ENCODE peak calls at places on chromosomes 2 and 18, in ten cellular contexts. One of them, this sample, is unnamed.

GRCh38 chr2:231068525-231069222 is 12.0 kb downstream of the PSMD1 start:
- DNase-seq in EH: peak; percentile 59
- DNase-seq in activated T-helper 1 cell treated with anti-CD3 and anti-CD28 coated beads, Interleukin-2, amount 50 U/mL, for 16 hours: no peak
- DNase-seq in Karpas-422: no peak
- DNase-seq in lower lobe of right lung: no peak
- DNase-seq in A549: peak; percentile 61
- DNase-seq in GM06990: no peak
- DNase-seq in Daoy: peak; percentile 38
- DNase-seq in NCI-H510A treated with DMSO at 0.1 percent for 48 hours: no peak
- DNase-seq in psoas muscle: no peak
- DNase-seq in this sample: peak; percentile 52

GRCh38 chr2:16437189-16437588 is 228.4 kb downstream of the CYRIA start:
- DNase-seq in EH: no peak
- DNase-seq in activated T-helper 1 cell treated with anti-CD3 and anti-CD28 coated beads, Interleukin-2, amount 50 U/mL, for 16 hours: no peak
- DNase-seq in Karpas-422: no peak
- DNase-seq in lower lobe of right lung: no peak
- DNase-seq in A549: no peak
- DNase-seq in GM06990: no peak
- DNase-seq in Daoy: no peak
- DNase-seq in NCI-H510A treated with DMSO at 0.1 percent for 48 hours: no peak
- DNase-seq in psoas muscle: no peak
- DNase-seq in this sample: no peak

GRCh38 chr2:46645681-46646162 is 166.4 kb downstream of the TMEM247 start:
- DNase-seq in EH: peak; percentile 96
- DNase-seq in activated T-helper 1 cell treated with anti-CD3 and anti-CD28 coated beads, Interleukin-2, amount 50 U/mL, for 16 hours: no peak
- DNase-seq in Karpas-422: no peak
- DNase-seq in lower lobe of right lung: no peak
- DNase-seq in A549: no peak
- DNase-seq in GM06990: no peak
- DNase-seq in Daoy: no peak
- DNase-seq in NCI-H510A treated with DMSO at 0.1 percent for 48 hours: peak; percentile 60
- DNase-seq in psoas muscle: no peak
- DNase-seq in this sample: no peak

GRCh38 chr2:98346259-98347236 is at the start of gene CNGA3:
- DNase-seq in EH: peak; percentile 34
- DNase-seq in activated T-helper 1 cell treated with anti-CD3 and anti-CD28 coated beads, Interleukin-2, amount 50 U/mL, for 16 hours: no peak
- DNase-seq in Karpas-422: no peak
- DNase-seq in lower lobe of right lung: no peak
- DNase-seq in A549: no peak
- DNase-seq in GM06990: no peak
- DNase-seq in Daoy: peak; percentile 53
- DNase-seq in NCI-H510A treated with DMSO at 0.1 percent for 48 hours: no peak
- DNase-seq in psoas muscle: peak; percentile 45
- DNase-seq in this sample: no peak

GRCh38 chr18:48769006-48769646 is 181.6 kb downstream of the SMAD7 start:
- DNase-seq in EH: no peak
- DNase-seq in activated T-helper 1 cell treated with anti-CD3 and anti-CD28 coated beads, Interleukin-2, amount 50 U/mL, for 16 hours: no peak
- DNase-seq in Karpas-422: no peak
- DNase-seq in lower lobe of right lung: no peak
- DNase-seq in A549: no peak
- DNase-seq in GM06990: no peak
- DNase-seq in Daoy: no peak
- DNase-seq in NCI-H510A treated with DMSO at 0.1 percent for 48 hours: no peak
- DNase-seq in psoas muscle: peak; percentile 34
- DNase-seq in this sample: no peak

GRCh38 chr18:51070545-51070944 is 40.5 kb downstream of the SMAD4 start:
- DNase-seq in EH: peak; percentile 92
- DNase-seq in activated T-helper 1 cell treated with anti-CD3 and anti-CD28 coated beads, Interleukin-2, amount 50 U/mL, for 16 hours: no peak
- DNase-seq in Karpas-422: no peak
- DNase-seq in lower lobe of right lung: no peak
- DNase-seq in A549: no peak
- DNase-seq in GM06990: no peak
- DNase-seq in Daoy: peak; percentile 54
- DNase-seq in NCI-H510A treated with DMSO at 0.1 percent for 48 hours: no peak
- DNase-seq in psoas muscle: no peak
- DNase-seq in this sample: peak; percentile 13

GRCh38 chr2:189267491-189267890 is 87.9 kb upstream of the COL5A2 start:
- DNase-seq in EH: peak; percentile 53
- DNase-seq in activated T-helper 1 cell treated with anti-CD3 and anti-CD28 coated beads, Interleukin-2, amount 50 U/mL, for 16 hours: no peak
- DNase-seq in Karpas-422: no peak
- DNase-seq in lower lobe of right lung: no peak
- DNase-seq in A549: no peak
- DNase-seq in GM06990: no peak
- DNase-seq in Daoy: no peak
- DNase-seq in NCI-H510A treated with DMSO at 0.1 percent for 48 hours: no peak
- DNase-seq in psoas muscle: no peak
- DNase-seq in this sample: no peak

GRCh38 chr2:184053326-184053725 is 545.0 kb upstream of the ZNF804A start:
- DNase-seq in EH: no peak
- DNase-seq in activated T-helper 1 cell treated with anti-CD3 and anti-CD28 coated beads, Interleukin-2, amount 50 U/mL, for 16 hours: no peak
- DNase-seq in Karpas-422: no peak
- DNase-seq in lower lobe of right lung: no peak
- DNase-seq in A549: no peak
- DNase-seq in GM06990: no peak
- DNase-seq in Daoy: no peak
- DNase-seq in NCI-H510A treated with DMSO at 0.1 percent for 48 hours: peak; percentile 70
- DNase-seq in psoas muscle: no peak
- DNase-seq in this sample: no peak

GRCh38 chr2:132446460-132446859 is 29.9 kb downstream of the GPR39 start:
- DNase-seq in EH: peak; percentile 17
- DNase-seq in activated T-helper 1 cell treated with anti-CD3 and anti-CD28 coated beads, Interleukin-2, amount 50 U/mL, for 16 hours: no peak
- DNase-seq in Karpas-422: no peak
- DNase-seq in lower lobe of right lung: no peak
- DNase-seq in A549: no peak
- DNase-seq in GM06990: no peak
- DNase-seq in Daoy: no peak
- DNase-seq in NCI-H510A treated with DMSO at 0.1 percent for 48 hours: no peak
- DNase-seq in psoas muscle: no peak
- DNase-seq in this sample: no peak

GRCh38 chr18:58118510-58118909 is 74.5 kb downstream of the NEDD4L start:
- DNase-seq in EH: no peak
- DNase-seq in activated T-helper 1 cell treated with anti-CD3 and anti-CD28 coated beads, Interleukin-2, amount 50 U/mL, for 16 hours: no peak
- DNase-seq in Karpas-422: no peak
- DNase-seq in lower lobe of right lung: no peak
- DNase-seq in A549: no peak
- DNase-seq in GM06990: no peak
- DNase-seq in Daoy: no peak
- DNase-seq in NCI-H510A treated with DMSO at 0.1 percent for 48 hours: no peak
- DNase-seq in psoas muscle: no peak
- DNase-seq in this sample: no peak

GRCh38 chr18:59744271-59744721 is 47.1 kb upstream of the CCBE1 start:
- DNase-seq in EH: peak; percentile 98
- DNase-seq in activated T-helper 1 cell treated with anti-CD3 and anti-CD28 coated beads, Interleukin-2, amount 50 U/mL, for 16 hours: no peak
- DNase-seq in Karpas-422: no peak
- DNase-seq in lower lobe of right lung: no peak
- DNase-seq in A549: no peak
- DNase-seq in GM06990: no peak
- DNase-seq in Daoy: peak; percentile 63
- DNase-seq in NCI-H510A treated with DMSO at 0.1 percent for 48 hours: no peak
- DNase-seq in psoas muscle: no peak
- DNase-seq in this sample: peak; percentile 65

GRCh38 chr2:46781468-46782189 is 134.0 kb downstream of the MCFD2 start:
- DNase-seq in EH: peak; percentile 12
- DNase-seq in activated T-helper 1 cell treated with anti-CD3 and anti-CD28 coated beads, Interleukin-2, amount 50 U/mL, for 16 hours: no peak
- DNase-seq in Karpas-422: no peak
- DNase-seq in lower lobe of right lung: no peak
- DNase-seq in A549: no peak
- DNase-seq in GM06990: no peak
- DNase-seq in Daoy: no peak
- DNase-seq in NCI-H510A treated with DMSO at 0.1 percent for 48 hours: no peak
- DNase-seq in psoas muscle: no peak
- DNase-seq in this sample: no peak

GRCh38 chr2:239880396-239880795 is 144.7 kb downstream of the NDUFA10 start:
- DNase-seq in EH: no peak
- DNase-seq in activated T-helper 1 cell treated with anti-CD3 and anti-CD28 coated beads, Interleukin-2, amount 50 U/mL, for 16 hours: no peak
- DNase-seq in Karpas-422: peak; percentile 4
- DNase-seq in lower lobe of right lung: no peak
- DNase-seq in A549: no peak
- DNase-seq in GM06990: no peak
- DNase-seq in Daoy: no peak
- DNase-seq in NCI-H510A treated with DMSO at 0.1 percent for 48 hours: no peak
- DNase-seq in psoas muscle: no peak
- DNase-seq in this sample: no peak

GRCh38 chr2:36770542-36771287 is 74.2 kb downstream of the VIT start:
- DNase-seq in EH: peak; percentile 61
- DNase-seq in activated T-helper 1 cell treated with anti-CD3 and anti-CD28 coated beads, Interleukin-2, amount 50 U/mL, for 16 hours: no peak
- DNase-seq in Karpas-422: peak; percentile 85
- DNase-seq in lower lobe of right lung: peak; percentile 57
- DNase-seq in A549: peak; percentile 74
- DNase-seq in GM06990: no peak
- DNase-seq in Daoy: peak; percentile 76
- DNase-seq in NCI-H510A treated with DMSO at 0.1 percent for 48 hours: peak; percentile 15
- DNase-seq in psoas muscle: peak; percentile 55
- DNase-seq in this sample: peak; percentile 61

GRCh38 chr18:67862069-67862468 is 345.5 kb upstream of the DSEL start:
- DNase-seq in EH: peak; percentile 67
- DNase-seq in activated T-helper 1 cell treated with anti-CD3 and anti-CD28 coated beads, Interleukin-2, amount 50 U/mL, for 16 hours: no peak
- DNase-seq in Karpas-422: no peak
- DNase-seq in lower lobe of right lung: no peak
- DNase-seq in A549: no peak
- DNase-seq in GM06990: no peak
- DNase-seq in Daoy: no peak
- DNase-seq in NCI-H510A treated with DMSO at 0.1 percent for 48 hours: no peak
- DNase-seq in psoas muscle: no peak
- DNase-seq in this sample: no peak

GRCh38 chr2:179069685-179070084 is 19.7 kb upstream of the CCDC141 start:
- DNase-seq in EH: no peak
- DNase-seq in activated T-helper 1 cell treated with anti-CD3 and anti-CD28 coated beads, Interleukin-2, amount 50 U/mL, for 16 hours: no peak
- DNase-seq in Karpas-422: no peak
- DNase-seq in lower lobe of right lung: no peak
- DNase-seq in A549: no peak
- DNase-seq in GM06990: no peak
- DNase-seq in Daoy: no peak
- DNase-seq in NCI-H510A treated with DMSO at 0.1 percent for 48 hours: no peak
- DNase-seq in psoas muscle: no peak
- DNase-seq in this sample: no peak

GRCh38 chr2:135688002-135688401 is 53.7 kb upstream of the UBXN4 start:
- DNase-seq in EH: peak; percentile 16
- DNase-seq in activated T-helper 1 cell treated with anti-CD3 and anti-CD28 coated beads, Interleukin-2, amount 50 U/mL, for 16 hours: no peak
- DNase-seq in Karpas-422: no peak
- DNase-seq in lower lobe of right lung: no peak
- DNase-seq in A549: no peak
- DNase-seq in GM06990: no peak
- DNase-seq in Daoy: no peak
- DNase-seq in NCI-H510A treated with DMSO at 0.1 percent for 48 hours: no peak
- DNase-seq in psoas muscle: no peak
- DNase-seq in this sample: no peak

GRCh38 chr2:42268528-42269151 is 92.4 kb downstream of the COX7A2L start:
- DNase-seq in EH: no peak
- DNase-seq in activated T-helper 1 cell treated with anti-CD3 and anti-CD28 coated beads, Interleukin-2, amount 50 U/mL, for 16 hours: no peak
- DNase-seq in Karpas-422: no peak
- DNase-seq in lower lobe of right lung: no peak
- DNase-seq in A549: no peak
- DNase-seq in GM06990: no peak
- DNase-seq in Daoy: no peak
- DNase-seq in NCI-H510A treated with DMSO at 0.1 percent for 48 hours: no peak
- DNase-seq in psoas muscle: no peak
- DNase-seq in this sample: no peak

GRCh38 chr18:46793565-46793964 is 36.7 kb upstream of the ST8SIA5 start:
- DNase-seq in EH: no peak
- DNase-seq in activated T-helper 1 cell treated with anti-CD3 and anti-CD28 coated beads, Interleukin-2, amount 50 U/mL, for 16 hours: no peak
- DNase-seq in Karpas-422: no peak
- DNase-seq in lower lobe of right lung: no peak
- DNase-seq in A549: no peak
- DNase-seq in GM06990: no peak
- DNase-seq in Daoy: no peak
- DNase-seq in NCI-H510A treated with DMSO at 0.1 percent for 48 hours: no peak
- DNase-seq in psoas muscle: no peak
- DNase-seq in this sample: no peak

GRCh38 chr2:11073251-11073650 is 82.0 kb upstream of the SLC66A3 start:
- DNase-seq in EH: no peak
- DNase-seq in activated T-helper 1 cell treated with anti-CD3 and anti-CD28 coated beads, Interleukin-2, amount 50 U/mL, for 16 hours: no peak
- DNase-seq in Karpas-422: peak; percentile 74
- DNase-seq in lower lobe of right lung: no peak
- DNase-seq in A549: no peak
- DNase-seq in GM06990: peak; percentile 40
- DNase-seq in Daoy: peak; percentile 69
- DNase-seq in NCI-H510A treated with DMSO at 0.1 percent for 48 hours: peak; percentile 57
- DNase-seq in psoas muscle: no peak
- DNase-seq in this sample: peak; percentile 52